ENCODE peak calls at places on chromosomes 12 and 14, in eight cellular contexts. C is non-pigmented ciliary epithelial cell; U is activated T-cell treated with anti-CD3 and anti-CD28 coated beads, Interleukin-2, amount 50 U/mL, for 4 hours; F is islet precursor cell; M is coronary artery; O is ELR; L is progenitor cell of endocrine pancreas; B is HEK293T. J is an unnamed sample.

GRCh38 chr14:41986726-41987125 is 380.1 kb downstream of the LRFN5 start:
- DNase-seq in C (peak), U (no peak), F (no peak), M (no peak), O (peak), L (no peak), B (no peak), J (no peak)

GRCh38 chr12:88578821-88579518 is 1.3 kb downstream of the KITLG start:
- DNase-seq in C (no peak), U (no peak), F (peak), M (no peak), O (peak), L (peak), B (peak), J (no peak)

GRCh38 chr12:56431850-56432249 is 17.4 kb downstream of the TIMELESS start:
- DNase-seq in C (peak), U (no peak), F (no peak), M (no peak), O (peak), L (no peak), B (no peak), J (no peak)

GRCh38 chr14:28767239-28767850 is 758 bp downstream of the FOXG1 start:
- DNase-seq in C (no peak), U (no peak), F (no peak), M (no peak), O (no peak), L (no peak), B (no peak), J (no peak)

GRCh38 chr14:30115756-30116155 is 188.1 kb upstream of the PRKD1 start:
- DNase-seq in C (no peak), U (no peak), F (no peak), M (no peak), O (no peak), L (no peak), B (peak), J (no peak)

GRCh38 chr12:67088401-67089118 is 180.6 kb upstream of the CAND1 start:
- DNase-seq in C (no peak), U (no peak), F (no peak), M (no peak), O (no peak), L (no peak), B (no peak), J (no peak)

GRCh38 chr14:22773162-22774010 is 6.9 kb downstream of the OXA1L start:
- DNase-seq in C (no peak), U (no peak), F (peak), M (no peak), O (no peak), L (no peak), B (no peak), J (no peak)

GRCh38 chr14:37124617-37125016 is 47.8 kb downstream of the SLC25A21 start:
- DNase-seq in C (no peak), U (no peak), F (peak), M (no peak), O (no peak), L (no peak), B (no peak), J (no peak)

GRCh38 chr12:50055831-50056628 is 1.4 kb upstream of the ASIC1 start:
- DNase-seq in C (no peak), U (peak), F (peak), M (no peak), O (peak), L (no peak), B (peak), J (peak)

GRCh38 chr12:113537751-113538087 is 66.0 kb upstream of the LHX5 start:
- DNase-seq in C (no peak), U (no peak), F (no peak), M (no peak), O (peak), L (no peak), B (no peak), J (no peak)

GRCh38 chr14:92360666-92361370 is 37.9 kb downstream of the SLC24A4 start:
- DNase-seq in C (no peak), U (no peak), F (no peak), M (no peak), O (no peak), L (no peak), B (no peak), J (no peak)

GRCh38 chr14:103314496-103315277 is 19.4 kb upstream of the EIF5 start:
- DNase-seq in C (no peak), U (no peak), F (no peak), M (no peak), O (no peak), L (no peak), B (no peak), J (no peak)

J was measured in cerebellar cortex.